ENCODE peak calls at places on chromosomes 1 and 21, in ten cellular contexts. P is progenitor cell of endocrine pancreas; U is AG04449; K is IMR-90; C is cardiac muscle cell; V is coronary artery; B is CD8-positive, alpha-beta T cell; A is OCI-LY7; F is ovary; W is keratinocyte. G is an unnamed sample.

GRCh38 chr1:77900687-77901293 is 12.4 kb downstream of the NEXN start:
- DNase-seq in P (no peak), U (no peak), K (peak; percentile 63), C (peak; percentile 55), V (no peak), B (no peak), A (peak; percentile 61), F (no peak), W (no peak), G (no peak)

GRCh38 chr1:29629814-29630516 is 393.6 kb downstream of the PTPRU start:
- DNase-seq in P (peak; percentile 4), U (no peak), K (no peak), C (no peak), V (peak; percentile 21), B (no peak), A (no peak), F (no peak), W (no peak), G (no peak)

GRCh38 chr1:205581321-205581980 is 50.4 kb downstream of the ELK4 start:
- DNase-seq in P (no peak), U (no peak), K (no peak), C (no peak), V (no peak), B (no peak), A (no peak), F (no peak), W (no peak), G (no peak)

GRCh38 chr21:31888936-31889371 is 16.1 kb downstream of the HUNK start:
- DNase-seq in P (no peak), U (no peak), K (no peak), C (no peak), V (peak; percentile 8), B (no peak), A (no peak), F (no peak), W (no peak), G (no peak)

GRCh38 chr21:37751268-37751975 is 164.8 kb downstream of the KCNJ6 start:
- DNase-seq in P (no peak), U (no peak), K (peak; percentile 33), C (peak; percentile 23), V (no peak), B (no peak), A (no peak), F (no peak), W (no peak), G (no peak)

GRCh38 chr1:66217021-66217420 is 316.9 kb upstream of the SGIP1 start:
- DNase-seq in P (no peak), U (peak; percentile 50), K (peak; percentile 79), C (no peak), V (no peak), B (no peak), A (no peak), F (no peak), W (no peak), G (no peak)

GRCh38 chr1:192639607-192640368 is 3.8 kb downstream of the RGS13 start:
- DNase-seq in P (no peak), U (no peak), K (peak; percentile 88), C (no peak), V (no peak), B (no peak), A (peak; percentile 42), F (no peak), W (no peak), G (no peak)

GRCh38 chr1:43564617-43565348 is 34.1 kb downstream of the PTPRF start:
- DNase-seq in P (no peak), U (no peak), K (no peak), C (no peak), V (no peak), B (no peak), A (no peak), F (no peak), W (no peak), G (no peak)

GRCh38 chr1:162391790-162392563 is 10.4 kb downstream of the C1orf226 start:
- DNase-seq in P (no peak), U (no peak), K (peak; percentile 58), C (peak; percentile 48), V (no peak), B (no peak), A (peak; percentile 35), F (no peak), W (no peak), G (no peak)

GRCh38 chr1:111864862-111865261 is 109.2 kb downstream of the DDX20 start:
- DNase-seq in P (no peak), U (no peak), K (no peak), C (peak; percentile 62), V (no peak), B (no peak), A (peak; percentile 13), F (no peak), W (no peak), G (no peak)

DNA sequence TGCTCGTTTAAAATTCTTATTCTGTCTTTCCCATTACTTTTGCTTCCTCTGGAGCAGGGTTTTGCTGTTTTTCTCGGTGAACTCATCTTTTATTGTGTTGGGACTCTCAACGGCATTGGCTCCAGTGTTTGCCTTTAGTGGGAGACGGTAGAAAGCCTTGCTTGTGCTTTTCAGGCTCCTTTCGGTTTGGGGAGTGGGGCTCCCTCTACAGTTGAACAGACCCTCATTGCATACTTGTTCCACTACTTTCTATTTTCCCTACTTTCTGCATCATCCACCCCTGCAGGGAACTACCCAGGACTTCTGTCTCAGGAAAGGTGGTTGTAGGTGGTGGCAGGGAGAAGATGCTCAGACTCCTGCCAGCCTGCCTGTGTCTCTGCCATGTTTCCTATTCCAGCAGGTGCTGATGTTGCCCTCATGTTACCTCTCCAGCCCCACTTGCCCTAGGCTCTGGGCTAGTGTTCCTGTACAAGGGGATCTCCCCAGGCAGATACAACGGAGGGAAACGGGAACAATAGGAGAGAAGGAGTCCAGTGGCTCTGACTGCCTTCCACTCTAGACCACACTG is 68.5 kb upstream of the ZBTB18 start:
- DNase-seq in P (no peak), U (no peak), K (no peak), C (no peak), V (no peak), B (no peak), A (no peak), F (no peak), W (no peak), G (no peak)
- TF ChIP-seq CTCF in P (peak; percentile 33), U (no peak), K (peak; percentile 22), C (peak; percentile 12), V (no peak), B (no peak), A (no peak), F (no peak), W (no peak), G (no peak)

DNA sequence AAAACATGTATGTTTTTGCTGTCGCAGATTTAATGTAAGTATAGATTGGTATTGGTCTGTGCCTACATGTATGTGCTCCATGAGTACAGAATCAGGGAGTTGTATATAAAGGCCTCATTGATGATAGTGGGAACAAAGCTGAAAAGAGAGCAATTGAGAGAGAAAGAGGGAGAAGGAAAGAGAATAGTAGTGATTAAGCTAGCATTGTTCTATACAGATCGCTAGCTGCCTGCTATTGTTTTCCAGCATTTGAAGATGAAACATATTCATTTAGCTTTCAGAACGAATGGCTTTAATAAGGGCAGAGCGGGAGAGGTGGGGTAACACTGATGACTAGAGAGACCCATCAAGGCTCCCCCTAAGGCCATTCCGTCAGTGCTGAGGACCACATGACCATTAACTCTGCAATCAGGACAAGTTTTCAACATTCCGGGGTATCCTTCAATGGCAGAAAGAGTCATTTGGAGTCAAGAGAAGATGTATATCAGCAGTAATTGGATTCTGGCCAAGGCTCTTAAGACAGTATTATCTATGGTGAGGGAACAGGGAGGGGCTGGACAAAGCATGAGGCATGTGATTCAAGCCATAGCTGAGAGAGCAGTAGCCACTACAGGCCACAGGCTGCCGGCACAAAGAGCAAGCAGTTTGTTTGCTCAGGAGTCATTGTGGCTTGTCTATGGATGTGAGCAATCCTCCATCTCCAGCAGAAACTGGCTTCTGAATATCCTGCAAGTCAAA is 176.5 kb downstream of the PBX1 start:
- DNase-seq in P (no peak), U (peak; percentile 7), K (peak; percentile 58), C (no peak), V (no peak), B (no peak), A (no peak), F (no peak), W (no peak), G (no peak)
- TF ChIP-seq CTCF in P (no peak), U (no peak), K (no peak), C (no peak), V (no peak), B (no peak), A (no peak), F (no peak), W (no peak), G (no peak)

GRCh38 chr1:10520497-10520896 is 45.7 kb downstream of the PEX14 start:
- DNase-seq in P (no peak), U (no peak), K (no peak), C (no peak), V (no peak), B (no peak), A (no peak), F (no peak), W (no peak), G (no peak)

GRCh38 chr1:10522324-10522860 is 47.6 kb downstream of the PEX14 start:
- DNase-seq in P (no peak), U (no peak), K (no peak), C (no peak), V (no peak), B (no peak), A (no peak), F (no peak), W (no peak), G (no peak)

GRCh38 chr1:10521537-10522157 is 46.9 kb downstream of the PEX14 start:
- DNase-seq in P (no peak), U (no peak), K (no peak), C (no peak), V (no peak), B (no peak), A (no peak), F (no peak), W (no peak), G (no peak)

GRCh38 chr1:10519016-10519417 is 44.3 kb downstream of the PEX14 start:
- DNase-seq in P (peak; percentile 20), U (no peak), K (no peak), C (peak; percentile 75), V (no peak), B (no peak), A (no peak), F (no peak), W (no peak), G (no peak)

DNA sequence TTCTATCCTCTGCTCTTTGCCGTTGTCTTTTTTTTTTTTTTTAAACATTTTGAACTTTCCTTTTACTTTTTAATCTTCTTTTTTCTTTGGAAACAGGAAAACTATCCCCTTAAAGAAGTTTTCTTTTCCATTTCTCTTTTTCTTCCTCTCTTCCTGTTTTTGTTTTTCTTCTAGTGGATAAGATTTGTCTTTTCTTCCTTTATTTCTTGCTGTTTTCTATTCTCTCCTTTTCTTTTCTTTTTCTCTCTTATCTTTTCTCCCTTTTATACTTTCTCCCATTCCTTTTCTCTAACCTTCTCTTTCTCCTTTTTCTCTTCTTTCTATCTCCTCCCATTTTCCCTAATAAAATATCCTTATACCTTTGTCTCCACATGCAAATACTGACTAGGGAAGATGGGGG is 46.2 kb downstream of the PEX14 start:
- DNase-seq in P (no peak), U (no peak), K (no peak), C (no peak), V (no peak), B (no peak), A (no peak), F (no peak), W (no peak), G (no peak)
- TF ChIP-seq CTCF in P (no peak), U (no peak), K (no peak), C (no peak), V (no peak), B (no peak), A (no peak), F (no peak), W (no peak), G (no peak)

GRCh38 chr1:207828485-207829158 is 76.8 kb downstream of the CD46 start:
- DNase-seq in P (no peak), U (no peak), K (peak; percentile 82), C (peak; percentile 68), V (no peak), B (peak; percentile 35), A (peak; percentile 68), F (peak; percentile 63), W (peak; percentile 58), G (no peak)
- TF ChIP-seq CTCF in P (peak; percentile 53), U (peak; percentile 77), K (peak; percentile 85), C (peak; percentile 85), V (peak; percentile 78), B (peak; percentile 78), A (peak; percentile 77), F (peak; percentile 36), W (peak; percentile 97), G (peak; percentile 81)

G was measured in D721Med.